ENCODE peak calls at places on chromosomes 4 and X, in nine cellular contexts. I is kidney epithelial cell, N is upper lobe of left lung, B is astrocyte of the spinal cord, F is ascending aorta, K is uterus, T is A549, L is fibroblast of the aortic adventitia, C is BE2C. D is an unnamed sample.

GRCh38 chr4:149048451-149049143 is 606.4 kb upstream of the NR3C2 start:
- DNase-seq in I (no peak), N (no peak), B (no peak), F (no peak), K (no peak), T (no peak), L (no peak), C (no peak), D (no peak)

GRCh38 chrX:40154229-40154852 is 56.6 kb upstream of the BCOR start:
- DNase-seq in I (no peak), N (peak), B (peak), F (no peak), K (no peak), T (peak), L (no peak), C (peak), D (no peak)

GRCh38 chr4:141569141-141569540 is 67.2 kb upstream of the IL15 start:
- DNase-seq in I (no peak), N (no peak), B (peak), F (no peak), K (no peak), T (peak), L (peak), C (no peak), D (no peak)

GRCh38 chrX:64394874-64395567 is at the start of gene MTMR8:
- DNase-seq in I (peak), N (peak), B (peak), F (peak), K (peak), T (peak), L (no peak), C (peak), D (peak)

GRCh38 chrX:71543316-71543715 is 10.4 kb downstream of the OGT start:
- DNase-seq in I (peak), N (no peak), B (peak), F (no peak), K (no peak), T (peak), L (peak), C (no peak), D (no peak)

GRCh38 chr4:156638332-156638731 is 333.3 kb downstream of the PDGFC start:
- DNase-seq in I (no peak), N (no peak), B (peak), F (no peak), K (no peak), T (no peak), L (peak), C (no peak), D (no peak)

GRCh38 chrX:19682712-19683331 is 167.5 kb upstream of the MAP3K15 start:
- DNase-seq in I (peak), N (no peak), B (peak), F (peak), K (peak), T (peak), L (peak), C (peak), D (peak)

GRCh38 chrX:1597345-1598020 is 6.1 kb downstream of the AKAP17A start:
- DNase-seq in I (no peak), N (no peak), B (no peak), F (no peak), K (no peak), T (no peak), L (no peak), C (no peak), D (no peak)

GRCh38 chrX:39065051-39065871 is 264.0 kb downstream of the MID1IP1 start:
- DNase-seq in I (no peak), N (peak), B (no peak), F (no peak), K (no peak), T (no peak), L (no peak), C (no peak), D (no peak)

GRCh38 chr4:692771-693554 is 4.0 kb upstream of the SLC49A3 start:
- DNase-seq in I (no peak), N (peak), B (no peak), F (no peak), K (no peak), T (no peak), L (no peak), C (no peak), D (no peak)

GRCh38 chr4:56619160-56619559 is 61.9 kb downstream of the HOPX start:
- DNase-seq in I (no peak), N (no peak), B (peak), F (no peak), K (no peak), T (no peak), L (peak), C (no peak), D (no peak)

GRCh38 chr4:138182838-138183426 is 59.2 kb downstream of the SLC7A11 start:
- DNase-seq in I (peak), N (no peak), B (peak), F (no peak), K (no peak), T (peak), L (peak), C (peak), D (no peak)

GRCh38 chr4:155371432-155372043 is 5.2 kb downstream of the MAP9 start:
- DNase-seq in I (no peak), N (no peak), B (peak), F (no peak), K (no peak), T (peak), L (peak), C (no peak), D (no peak)

GRCh38 chr4:186366326-186366725 is 100.3 kb downstream of the F11 start:
- DNase-seq in I (no peak), N (no peak), B (no peak), F (no peak), K (no peak), T (no peak), L (no peak), C (no peak), D (no peak)
- TF ChIP-seq CTCF in I (no peak), N (no peak), B (no peak), F (no peak), K (no peak), T (no peak), L (no peak), C (peak), D (no peak)

GRCh38 chr4:15516494-15516893 is 46.8 kb downstream of the CC2D2A start:
- DNase-seq in I (no peak), N (no peak), B (no peak), F (no peak), K (no peak), T (no peak), L (no peak), C (no peak), D (no peak)

GRCh38 chr4:15515106-15515505 is 45.4 kb downstream of the CC2D2A start:
- DNase-seq in I (no peak), N (no peak), B (peak), F (no peak), K (no peak), T (no peak), L (no peak), C (no peak), D (no peak)

GRCh38 chr4:15507679-15508078 is 38.0 kb downstream of the CC2D2A start:
- DNase-seq in I (no peak), N (no peak), B (no peak), F (no peak), K (no peak), T (no peak), L (no peak), C (no peak), D (no peak)

GRCh38 chr4:15513545-15513944 is 43.9 kb downstream of the CC2D2A start:
- DNase-seq in I (no peak), N (no peak), B (no peak), F (no peak), K (no peak), T (no peak), L (no peak), C (no peak), D (no peak)
- TF ChIP-seq CTCF in I (no peak), N (no peak), B (no peak), F (no peak), K (no peak), T (no peak), L (no peak), C (no peak), D (no peak)

DNA sequence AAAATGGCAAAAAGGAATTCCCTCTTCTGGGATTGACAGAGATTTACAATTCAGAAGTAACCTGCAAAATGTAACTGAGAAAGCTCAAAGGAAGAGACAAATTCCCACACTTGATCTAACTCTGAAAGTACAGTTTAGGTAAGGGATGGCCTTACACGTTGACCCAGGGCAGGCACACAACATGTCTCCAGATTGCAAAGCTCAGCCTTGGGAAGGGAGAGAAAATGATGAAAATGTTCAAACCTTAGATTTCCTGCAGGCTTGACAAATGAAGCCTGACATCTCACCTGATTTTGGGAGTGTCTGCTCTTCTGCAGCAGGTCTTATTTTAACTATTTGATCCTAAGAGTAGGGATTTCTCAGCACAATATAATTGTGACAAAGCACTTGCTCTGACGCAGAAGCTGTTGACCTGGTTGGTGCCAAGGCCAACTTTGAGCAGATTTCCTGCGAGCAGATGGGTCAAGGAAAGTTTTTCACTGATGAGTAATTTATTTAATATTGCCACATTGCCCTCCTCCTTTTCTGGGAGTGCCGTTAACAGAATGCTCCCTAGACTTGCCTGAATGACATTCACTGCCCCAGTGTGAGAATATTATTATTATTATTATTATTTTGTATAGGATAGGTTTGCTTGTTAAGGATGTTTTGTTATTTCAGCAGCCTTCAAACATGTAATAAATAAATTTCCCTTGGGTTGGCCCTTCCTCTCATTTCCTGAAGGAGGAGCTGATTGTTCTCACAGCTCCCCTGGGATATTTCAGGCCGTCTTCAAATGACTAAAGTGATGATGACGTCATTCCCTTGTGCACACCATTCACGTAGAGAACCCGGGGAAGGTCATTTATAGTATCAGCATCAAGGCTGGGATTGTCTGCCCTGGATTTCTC is 157.1 kb downstream of the VEGFC start:
- DNase-seq in I (peak), N (no peak), B (peak), F (no peak), K (no peak), T (peak), L (peak), C (no peak), D (no peak)
- TF ChIP-seq CTCF in I (no peak), N (no peak), B (peak), F (no peak), K (no peak), T (no peak), L (peak), C (no peak), D (no peak)

DNA sequence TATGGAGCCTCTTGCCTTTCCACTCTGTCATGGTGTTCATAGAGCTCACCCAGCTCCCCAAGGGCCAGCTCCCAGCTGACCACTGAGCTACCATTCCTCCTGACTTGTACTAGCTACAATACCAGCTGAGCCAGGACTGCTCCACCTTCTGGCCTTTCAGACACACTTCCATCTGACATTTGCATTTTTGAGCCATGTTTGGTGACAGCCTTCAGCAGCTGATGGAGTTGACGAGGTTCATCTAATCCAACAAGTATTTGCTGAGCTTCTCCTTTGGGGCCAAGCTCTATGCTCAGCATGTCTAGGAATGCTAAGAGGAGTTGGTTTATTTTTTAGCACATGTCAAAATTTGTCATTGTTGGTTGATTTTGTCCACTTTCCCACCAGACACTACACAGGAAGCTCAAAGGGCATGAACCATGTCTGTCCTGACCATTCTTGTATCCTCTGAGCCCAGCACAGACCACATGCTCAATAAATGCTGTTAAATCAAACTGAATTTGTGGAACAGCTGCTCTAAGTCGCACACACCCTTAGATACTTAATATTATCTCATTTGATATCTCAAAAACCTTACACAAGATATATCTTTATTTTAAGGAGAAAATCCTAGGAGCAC is 142.6 kb upstream of the PPARGC1A start:
- DNase-seq in I (no peak), N (no peak), B (peak), F (no peak), K (no peak), T (peak), L (no peak), C (peak), D (no peak)
- TF ChIP-seq CTCF in I (peak), N (no peak), B (peak), F (no peak), K (no peak), T (no peak), L (no peak), C (peak), D (peak)

GRCh38 chrX:14039344-14039743 is 9.7 kb upstream of the GEMIN8 start:
- DNase-seq in I (no peak), N (no peak), B (peak), F (no peak), K (peak), T (peak), L (peak), C (peak), D (no peak)
- TF ChIP-seq CTCF in I (peak), N (peak), B (peak), F (peak), K (peak), T (peak), L (peak), C (peak), D (peak)

DNA sequence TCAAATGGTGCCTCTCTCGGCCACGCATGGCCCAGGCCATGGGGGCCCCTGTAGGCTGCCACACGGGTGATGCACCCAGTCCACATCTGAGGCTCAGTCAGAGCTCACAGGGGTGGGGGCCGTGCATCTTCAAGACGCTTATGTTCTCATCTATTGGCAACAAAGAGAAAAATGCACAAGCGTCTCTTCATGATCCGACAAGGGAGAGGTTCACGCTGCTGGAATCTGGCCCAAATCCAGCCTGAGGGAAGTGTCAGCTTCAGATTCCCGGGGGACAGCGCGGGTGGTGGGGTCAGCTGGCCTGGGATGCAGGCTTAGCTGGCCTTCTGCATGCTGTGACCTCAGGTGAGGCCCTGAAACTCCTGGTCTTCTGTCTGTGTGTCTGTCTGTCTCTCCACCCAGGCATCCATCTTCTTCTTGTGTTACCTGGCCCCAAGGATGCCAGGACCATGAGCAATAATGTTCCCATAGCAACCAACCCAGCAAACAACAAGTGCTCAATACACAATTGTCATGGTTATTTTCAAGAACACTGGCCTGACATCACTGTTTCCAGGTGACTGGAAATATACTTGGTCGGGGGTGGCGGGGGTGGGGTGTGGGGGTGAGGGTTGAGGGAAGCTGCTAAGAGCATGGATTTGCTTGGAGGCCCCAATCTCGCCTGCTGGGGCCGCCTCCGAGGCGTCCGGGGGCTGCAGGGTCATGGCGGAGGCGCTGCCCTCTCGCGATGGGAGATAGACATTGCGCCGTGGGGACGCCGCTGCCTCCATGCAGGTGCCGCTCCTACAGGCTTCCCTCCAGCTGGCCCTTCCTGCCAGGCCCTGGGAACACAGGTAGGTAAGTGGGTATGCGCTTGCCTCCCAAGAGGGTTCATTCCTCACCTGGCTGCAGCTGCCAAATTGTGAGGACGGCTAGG is 48.3 kb downstream of the ABLIM2 start:
- DNase-seq in I (peak), N (no peak), B (peak), F (no peak), K (no peak), T (peak), L (no peak), C (no peak), D (no peak)
- TF ChIP-seq CTCF in I (no peak), N (no peak), B (peak), F (no peak), K (no peak), T (no peak), L (peak), C (no peak), D (no peak)

D was measured in breast epithelium.